ENCODE peak calls at places on chromosome 16, in five cellular contexts. A is Peyer's patch, B is esophagus squamous epithelium, J is IMR-90, E is gastrocnemius medialis. Q is an unnamed sample.

GRCh38 chr16:51971184-51971583 is 575.8 kb downstream of the TOX3 start:
- DNase-seq in A (no peak), B (no peak), J (peak; percentile 52), E (no peak), Q (no peak)

GRCh38 chr16:87216148-87216823 is 100.9 kb downstream of the C16orf95 start:
- DNase-seq in A (no peak), B (no peak), J (no peak), E (no peak), Q (peak; percentile 46)

GRCh38 chr16:84324439-84325262 is 30.0 kb downstream of the WFDC1 start:
- DNase-seq in A (no peak), B (no peak), J (peak; percentile 35), E (no peak), Q (no peak)

GRCh38 chr16:90008708-90009145 is 10.5 kb downstream of the DBNDD1 start:
- DNase-seq in A (peak; percentile 78), B (no peak), J (peak; percentile 16), E (no peak), Q (no peak)

GRCh38 chr16:11296706-11297491 is 15.8 kb upstream of the PRM1 start:
- DNase-seq in A (peak; percentile 56), B (no peak), J (no peak), E (no peak), Q (no peak)

GRCh38 chr16:51553314-51553713 is 402.2 kb upstream of the SALL1 start:
- DNase-seq in A (no peak), B (no peak), J (no peak), E (no peak), Q (no peak)

GRCh38 chr16:50021509-50021908 is 3.5 kb upstream of the CNEP1R1 start:
- DNase-seq in A (no peak), B (no peak), J (no peak), E (no peak), Q (no peak)

GRCh38 chr16:50441758-50442157 is 73.0 kb upstream of the BRD7 start:
- DNase-seq in A (no peak), B (no peak), J (no peak), E (no peak), Q (no peak)

GRCh38 chr16:88969361-88969831 is 7.6 kb downstream of the CBFA2T3 start:
- DNase-seq in A (no peak), B (no peak), J (no peak), E (no peak), Q (no peak)

GRCh38 chr16:13178318-13178717 is 276.9 kb downstream of the SHISA9 start:
- DNase-seq in A (no peak), B (no peak), J (no peak), E (no peak), Q (no peak)

GRCh38 chr16:84625556-84625955 is 7.7 kb upstream of the COTL1 start:
- DNase-seq in A (no peak), B (no peak), J (no peak), E (no peak), Q (no peak)

GRCh38 chr16:67248401-67249177 is at the start of gene SLC9A5:
- DNase-seq in A (no peak), B (no peak), J (no peak), E (peak; percentile 60), Q (no peak)

GRCh38 chr16:67247698-67248400 is 568 bp upstream of the FHOD1 start:
- DNase-seq in A (no peak), B (no peak), J (no peak), E (no peak), Q (no peak)

GRCh38 chr16:67249762-67250327 is 1.1 kb downstream of the SLC9A5 start:
- DNase-seq in A (no peak), B (no peak), J (peak; percentile 35), E (no peak), Q (no peak)

GRCh38 chr16:67246945-67247697 is at the start of gene FHOD1:
- DNase-seq in A (peak; percentile 98), B (peak; percentile 75), J (peak; percentile 92), E (peak; percentile 99), Q (peak; percentile 98)

GRCh38 chr16:67249178-67249759 is 490 bp downstream of the SLC9A5 start:
- DNase-seq in A (no peak), B (no peak), J (no peak), E (no peak), Q (no peak)
- H3K4me3 ChIP-seq in A (peak overlapping the region; percentile 47), B (peak overlapping the region; percentile 58), J (peak overlapping the region; percentile 59), E (peak overlapping the region; percentile 68), Q (peak overlapping the region; percentile 60)

DNA sequence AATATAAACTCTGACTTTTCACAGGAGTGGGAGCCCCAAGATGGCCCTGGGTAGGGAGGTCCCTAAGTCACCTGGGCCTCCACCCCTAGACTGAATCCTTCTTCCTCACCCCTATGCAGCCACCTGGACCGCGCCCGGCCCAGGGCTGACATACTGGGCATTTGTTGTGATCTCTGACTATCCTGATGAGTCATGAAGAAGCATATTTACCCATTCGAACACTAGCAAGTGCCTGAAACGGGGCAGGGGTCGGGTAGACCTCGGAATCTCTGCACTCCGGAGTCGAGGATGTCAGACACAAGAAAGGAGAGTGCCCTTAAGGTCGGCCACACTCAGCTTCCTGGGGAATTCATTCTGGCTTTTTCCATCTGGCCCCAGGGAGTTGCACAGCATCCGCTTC is 10.3 kb downstream of the METTL22 start:
- DNase-seq in A (no peak), B (no peak), J (no peak), E (no peak), Q (no peak)
- TF ChIP-seq POLR2A in A (no peak), B (no peak), J (no peak), E (no peak), Q (no peak)

GRCh38 chr16:86093801-86094750 is 195.1 kb downstream of the IRF8 start:
- DNase-seq in A (no peak), B (no peak), J (no peak), E (no peak), Q (no peak)
- TF ChIP-seq CTCF in A (no peak), B (no peak), J (peak; percentile 19), E (no peak), Q (no peak)

GRCh38 chr16:3285131-3285530 is 1.8 kb downstream of the ZNF263 start:
- DNase-seq in A (no peak), B (no peak), J (no peak), E (no peak), Q (no peak)

GRCh38 chr16:3295209-3295608 is 10.0 kb downstream of the TIGD7 start:
- DNase-seq in A (no peak), B (no peak), J (no peak), E (no peak), Q (no peak)

GRCh38 chr16:3292604-3293003 is 9.3 kb downstream of the ZNF263 start:
- DNase-seq in A (no peak), B (no peak), J (peak; percentile 77), E (no peak), Q (no peak)

GRCh38 chr16:3295783-3296182 is 9.4 kb downstream of the TIGD7 start:
- DNase-seq in A (no peak), B (no peak), J (no peak), E (no peak), Q (no peak)

GRCh38 chr16:3289998-3290673 is 6.8 kb downstream of the ZNF263 start:
- DNase-seq in A (no peak), B (no peak), J (no peak), E (no peak), Q (no peak)
- H3K4me3 ChIP-seq in A (no peak overlapping the region), B (no peak overlapping the region), J (no peak overlapping the region), E (peak overlapping the region; percentile 36), Q (no peak overlapping the region)

GRCh38 chr16:2480948-2481347 is 6.0 kb downstream of the TBC1D24 start:
- DNase-seq in A (no peak), B (no peak), J (no peak), E (no peak), Q (no peak)
- TF ChIP-seq POLR2A in A (no peak), B (no peak), J (no peak), E (no peak), Q (no peak)

DNA sequence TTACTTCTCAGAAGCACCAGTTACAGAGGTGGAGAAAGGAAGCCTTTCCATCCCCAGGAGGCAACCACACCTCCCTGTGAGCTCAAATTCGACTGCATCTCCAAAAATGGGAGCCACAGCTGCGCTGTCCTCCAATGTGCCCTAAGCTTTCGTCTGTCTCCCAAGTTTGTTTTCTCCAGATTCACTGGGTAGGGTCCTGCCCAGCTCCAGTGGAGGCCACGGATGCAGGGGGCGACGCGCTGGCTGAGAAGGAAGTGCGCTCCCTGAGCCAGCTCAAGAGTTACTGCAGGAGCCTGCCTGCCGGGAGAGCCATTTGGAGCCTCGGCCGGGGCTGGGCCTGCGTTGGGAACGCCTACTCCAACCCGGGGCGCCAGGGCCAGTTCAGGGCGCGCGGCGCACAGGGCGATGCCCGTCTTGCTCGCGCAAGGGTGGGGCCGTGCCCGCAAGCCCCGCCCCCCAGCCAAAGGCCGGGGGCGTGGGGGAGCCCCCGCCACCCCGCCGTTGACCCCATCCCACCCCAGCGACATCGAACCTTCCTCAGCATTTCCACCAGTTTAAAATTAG is 19.5 kb downstream of the SIAH1 start:
- DNase-seq in A (peak; percentile 72), B (peak; percentile 32), J (peak; percentile 80), E (peak; percentile 90), Q (peak; percentile 74)
- TF ChIP-seq CTCF in A (no peak), B (no peak), J (no peak), E (no peak), Q (no peak)

GRCh38 chr16:65576631-65577030 is 454.8 kb upstream of the CDH11 start:
- DNase-seq in A (no peak), B (no peak), J (no peak), E (no peak), Q (no peak)
- H3K4me3 ChIP-seq in A (no peak overlapping the region), B (no peak overlapping the region), J (no peak overlapping the region), E (no peak overlapping the region), Q (no peak overlapping the region)

Q was measured in tibial nerve.